ENCODE peak calls at places on chromosomes 13 and 19, in five cellular contexts. V is stomach, G is nephron progenitor cell, J is HT-29, F is aorta. X is an unnamed sample.

GRCh38 chr19:17475541-17476115 is 5.3 kb downstream of the SLC27A1 start:
- DNase-seq in V (peak), G (no peak), J (peak), F (peak), X (no peak)

GRCh38 chr19:42135836-42136235 is 3.6 kb upstream of the POU2F2 start:
- DNase-seq in V (no peak), G (no peak), J (no peak), F (no peak), X (no peak)

GRCh38 chr19:5480427-5480836 is 25.2 kb downstream of the ZNRF4 start:
- DNase-seq in V (peak), G (peak), J (peak), F (no peak), X (no peak)

GRCh38 chr19:44653977-44654784 is 10.5 kb downstream of the PVR start:
- DNase-seq in V (peak), G (peak), J (peak), F (peak), X (peak)

GRCh38 chr13:29458419-29458818 is 137.1 kb downstream of the SLC7A1 start:
- DNase-seq in V (no peak), G (no peak), J (no peak), F (no peak), X (no peak)

GRCh38 chr13:99313941-99314340 is 6.7 kb upstream of the GPR183 start:
- DNase-seq in V (no peak), G (no peak), J (no peak), F (no peak), X (no peak)

GRCh38 chr13:64078025-64078424 is 2662.4 kb upstream of the PCDH20 start:
- DNase-seq in V (no peak), G (no peak), J (no peak), F (no peak), X (no peak)

GRCh38 chr19:29851769-29852521 is 40.2 kb downstream of the CCNE1 start:
- DNase-seq in V (no peak), G (no peak), J (no peak), F (no peak), X (no peak)

X was measured in neuronal stem cell.